ENCODE peak calls at places on chromosomes 6 and 20, in six cellular contexts. One of them, this sample, is unnamed.

GRCh38 chr6:76861403-76861802 is 601.9 kb downstream of the HTR1B start:
- DNase-seq in CD8-positive, alpha-beta T cell: no peak
- DNase-seq in CD4-positive, CD25-positive, alpha-beta regulatory T cell: no peak
- DNase-seq in heart right ventricle: no peak
- DNase-seq in cardiac muscle cell: peak
- DNase-seq in PC-9: no peak
- DNase-seq in this sample: no peak

GRCh38 chr20:57071283-57071701 is 195.1 kb downstream of the BMP7 start:
- DNase-seq in CD8-positive, alpha-beta T cell: no peak
- DNase-seq in CD4-positive, CD25-positive, alpha-beta regulatory T cell: no peak
- DNase-seq in heart right ventricle: no peak
- DNase-seq in cardiac muscle cell: no peak
- DNase-seq in PC-9: no peak
- DNase-seq in this sample: no peak

GRCh38 chr20:12112089-12112474 is 194.4 kb downstream of the BTBD3 start:
- DNase-seq in CD8-positive, alpha-beta T cell: no peak
- DNase-seq in CD4-positive, CD25-positive, alpha-beta regulatory T cell: no peak
- DNase-seq in heart right ventricle: no peak
- DNase-seq in cardiac muscle cell: no peak
- DNase-seq in PC-9: no peak
- DNase-seq in this sample: no peak

GRCh38 chr20:14553774-14554524 is 216.5 kb upstream of the FLRT3 start:
- DNase-seq in CD8-positive, alpha-beta T cell: no peak
- DNase-seq in CD4-positive, CD25-positive, alpha-beta regulatory T cell: no peak
- DNase-seq in heart right ventricle: no peak
- DNase-seq in cardiac muscle cell: peak
- DNase-seq in PC-9: no peak
- DNase-seq in this sample: no peak

GRCh38 chr6:160692369-160692959 is 9.6 kb upstream of the PLG start:
- DNase-seq in CD8-positive, alpha-beta T cell: no peak
- DNase-seq in CD4-positive, CD25-positive, alpha-beta regulatory T cell: no peak
- DNase-seq in heart right ventricle: no peak
- DNase-seq in cardiac muscle cell: no peak
- DNase-seq in PC-9: no peak
- DNase-seq in this sample: no peak

GRCh38 chr6:105402090-105402980 is 547 bp downstream of the PREP start:
- DNase-seq in CD8-positive, alpha-beta T cell: peak
- DNase-seq in CD4-positive, CD25-positive, alpha-beta regulatory T cell: peak
- DNase-seq in heart right ventricle: peak
- DNase-seq in cardiac muscle cell: peak
- DNase-seq in PC-9: no peak
- DNase-seq in this sample: no peak

GRCh38 chr6:51429042-51429712 is 610.5 kb downstream of the TFAP2B start:
- DNase-seq in CD8-positive, alpha-beta T cell: no peak
- DNase-seq in CD4-positive, CD25-positive, alpha-beta regulatory T cell: no peak
- DNase-seq in heart right ventricle: no peak
- DNase-seq in cardiac muscle cell: no peak
- DNase-seq in PC-9: no peak
- DNase-seq in this sample: no peak

GRCh38 chr20:20364747-20365558 is 3.0 kb upstream of the INSM1 start:
- DNase-seq in CD8-positive, alpha-beta T cell: no peak
- DNase-seq in CD4-positive, CD25-positive, alpha-beta regulatory T cell: no peak
- DNase-seq in heart right ventricle: no peak
- DNase-seq in cardiac muscle cell: no peak
- DNase-seq in PC-9: no peak
- DNase-seq in this sample: no peak

GRCh38 chr6:144548525-144548924 is 263.4 kb downstream of the UTRN start:
- DNase-seq in CD8-positive, alpha-beta T cell: no peak
- DNase-seq in CD4-positive, CD25-positive, alpha-beta regulatory T cell: no peak
- DNase-seq in heart right ventricle: no peak
- DNase-seq in cardiac muscle cell: no peak
- DNase-seq in PC-9: no peak
- DNase-seq in this sample: no peak

GRCh38 chr6:15330174-15330934 is 84.5 kb downstream of the JARID2 start:
- DNase-seq in CD8-positive, alpha-beta T cell: no peak
- DNase-seq in CD4-positive, CD25-positive, alpha-beta regulatory T cell: no peak
- DNase-seq in heart right ventricle: no peak
- DNase-seq in cardiac muscle cell: no peak
- DNase-seq in PC-9: no peak
- DNase-seq in this sample: no peak

GRCh38 chr20:45970646-45971424 is 1.2 kb downstream of the ZNF335 start:
- DNase-seq in CD8-positive, alpha-beta T cell: no peak
- DNase-seq in CD4-positive, CD25-positive, alpha-beta regulatory T cell: peak
- DNase-seq in heart right ventricle: peak
- DNase-seq in cardiac muscle cell: peak
- DNase-seq in PC-9: peak
- DNase-seq in this sample: no peak

GRCh38 chr6:4125933-4126864 is 9.2 kb downstream of the ECI2 start:
- DNase-seq in CD8-positive, alpha-beta T cell: no peak
- DNase-seq in CD4-positive, CD25-positive, alpha-beta regulatory T cell: no peak
- DNase-seq in heart right ventricle: no peak
- DNase-seq in cardiac muscle cell: peak
- DNase-seq in PC-9: peak
- DNase-seq in this sample: peak

GRCh38 chr20:62606551-62607201 is 35.6 kb upstream of the SLCO4A1 start:
- DNase-seq in CD8-positive, alpha-beta T cell: no peak
- DNase-seq in CD4-positive, CD25-positive, alpha-beta regulatory T cell: no peak
- DNase-seq in heart right ventricle: peak
- DNase-seq in cardiac muscle cell: peak
- DNase-seq in PC-9: no peak
- DNase-seq in this sample: no peak

GRCh38 chr6:118936304-118936703 is 1.3 kb upstream of the MCM9 start:
- DNase-seq in CD8-positive, alpha-beta T cell: no peak
- DNase-seq in CD4-positive, CD25-positive, alpha-beta regulatory T cell: no peak
- DNase-seq in heart right ventricle: no peak
- DNase-seq in cardiac muscle cell: no peak
- DNase-seq in PC-9: no peak
- DNase-seq in this sample: no peak

GRCh38 chr20:43744966-43745733 is 18.3 kb upstream of the GTSF1L start:
- DNase-seq in CD8-positive, alpha-beta T cell: no peak
- DNase-seq in CD4-positive, CD25-positive, alpha-beta regulatory T cell: no peak
- DNase-seq in heart right ventricle: no peak
- DNase-seq in cardiac muscle cell: peak
- DNase-seq in PC-9: no peak
- DNase-seq in this sample: no peak

GRCh38 chr6:1614767-1615650 is 5.3 kb downstream of the FOXC1 start:
- DNase-seq in CD8-positive, alpha-beta T cell: no peak
- DNase-seq in CD4-positive, CD25-positive, alpha-beta regulatory T cell: no peak
- DNase-seq in heart right ventricle: no peak
- DNase-seq in cardiac muscle cell: no peak
- DNase-seq in PC-9: no peak
- DNase-seq in this sample: no peak

GRCh38 chr6:166567107-166567506 is 19.4 kb downstream of the RAMACL start:
- DNase-seq in CD8-positive, alpha-beta T cell: no peak
- DNase-seq in CD4-positive, CD25-positive, alpha-beta regulatory T cell: no peak
- DNase-seq in heart right ventricle: no peak
- DNase-seq in cardiac muscle cell: peak
- DNase-seq in PC-9: no peak
- DNase-seq in this sample: peak

GRCh38 chr6:166351715-166352285 is 9.5 kb upstream of the SFT2D1 start:
- DNase-seq in CD8-positive, alpha-beta T cell: no peak
- DNase-seq in CD4-positive, CD25-positive, alpha-beta regulatory T cell: no peak
- DNase-seq in heart right ventricle: peak
- DNase-seq in cardiac muscle cell: peak
- DNase-seq in PC-9: no peak
- DNase-seq in this sample: no peak

GRCh38 chr6:80210618-80211017 is 104.1 kb downstream of the BCKDHB start:
- DNase-seq in CD8-positive, alpha-beta T cell: no peak
- DNase-seq in CD4-positive, CD25-positive, alpha-beta regulatory T cell: no peak
- DNase-seq in heart right ventricle: peak
- DNase-seq in cardiac muscle cell: peak
- DNase-seq in PC-9: no peak
- DNase-seq in this sample: no peak

GRCh38 chr6:19210849-19211590 is 626.1 kb upstream of the ID4 start:
- DNase-seq in CD8-positive, alpha-beta T cell: no peak
- DNase-seq in CD4-positive, CD25-positive, alpha-beta regulatory T cell: no peak
- DNase-seq in heart right ventricle: peak
- DNase-seq in cardiac muscle cell: peak
- DNase-seq in PC-9: no peak
- DNase-seq in this sample: no peak

GRCh38 chr6:4970739-4971395 is 33.0 kb downstream of the RPP40 start:
- DNase-seq in CD8-positive, alpha-beta T cell: no peak
- DNase-seq in CD4-positive, CD25-positive, alpha-beta regulatory T cell: no peak
- DNase-seq in heart right ventricle: no peak
- DNase-seq in cardiac muscle cell: no peak
- DNase-seq in PC-9: no peak
- DNase-seq in this sample: no peak

GRCh38 chr20:36093025-36093803 is 61.3 kb upstream of the EPB41L1 start:
- DNase-seq in CD8-positive, alpha-beta T cell: peak
- DNase-seq in CD4-positive, CD25-positive, alpha-beta regulatory T cell: peak
- DNase-seq in heart right ventricle: peak
- DNase-seq in cardiac muscle cell: peak
- DNase-seq in PC-9: peak
- DNase-seq in this sample: no peak

GRCh38 chr6:10412948-10413849 is 1.7 kb downstream of the TFAP2A start:
- DNase-seq in CD8-positive, alpha-beta T cell: no peak
- DNase-seq in CD4-positive, CD25-positive, alpha-beta regulatory T cell: no peak
- DNase-seq in heart right ventricle: no peak
- DNase-seq in cardiac muscle cell: no peak
- DNase-seq in PC-9: peak
- DNase-seq in this sample: no peak

GRCh38 chr6:13694562-13694961 is 17.1 kb downstream of the RANBP9 start:
- DNase-seq in CD8-positive, alpha-beta T cell: no peak
- DNase-seq in CD4-positive, CD25-positive, alpha-beta regulatory T cell: no peak
- DNase-seq in heart right ventricle: no peak
- DNase-seq in cardiac muscle cell: no peak
- DNase-seq in PC-9: no peak
- DNase-seq in this sample: no peak

GRCh38 chr20:62603021-62603906 is 39.0 kb upstream of the SLCO4A1 start:
- DNase-seq in CD8-positive, alpha-beta T cell: peak
- DNase-seq in CD4-positive, CD25-positive, alpha-beta regulatory T cell: peak
- DNase-seq in heart right ventricle: peak
- DNase-seq in cardiac muscle cell: peak
- DNase-seq in PC-9: peak
- DNase-seq in this sample: no peak

GRCh38 chr6:152118678-152119077 is 311.2 kb downstream of the ESR1 start:
- DNase-seq in CD8-positive, alpha-beta T cell: no peak
- DNase-seq in CD4-positive, CD25-positive, alpha-beta regulatory T cell: no peak
- DNase-seq in heart right ventricle: no peak
- DNase-seq in cardiac muscle cell: no peak
- DNase-seq in PC-9: no peak
- DNase-seq in this sample: no peak

GRCh38 chr20:60212695-60213094 is 254.5 kb downstream of the CDH26 start:
- DNase-seq in CD8-positive, alpha-beta T cell: no peak
- DNase-seq in CD4-positive, CD25-positive, alpha-beta regulatory T cell: no peak
- DNase-seq in heart right ventricle: no peak
- DNase-seq in cardiac muscle cell: no peak
- DNase-seq in PC-9: no peak
- DNase-seq in this sample: no peak

GRCh38 chr6:168377481-168377850 is 57.9 kb upstream of the DACT2 start:
- DNase-seq in CD8-positive, alpha-beta T cell: no peak
- DNase-seq in CD4-positive, CD25-positive, alpha-beta regulatory T cell: no peak
- DNase-seq in heart right ventricle: peak
- DNase-seq in cardiac muscle cell: peak
- DNase-seq in PC-9: no peak
- DNase-seq in this sample: no peak

GRCh38 chr20:55242853-55243252 is 762.5 kb downstream of the CBLN4 start:
- DNase-seq in CD8-positive, alpha-beta T cell: no peak
- DNase-seq in CD4-positive, CD25-positive, alpha-beta regulatory T cell: no peak
- DNase-seq in heart right ventricle: peak
- DNase-seq in cardiac muscle cell: no peak
- DNase-seq in PC-9: no peak
- DNase-seq in this sample: no peak

DNA sequence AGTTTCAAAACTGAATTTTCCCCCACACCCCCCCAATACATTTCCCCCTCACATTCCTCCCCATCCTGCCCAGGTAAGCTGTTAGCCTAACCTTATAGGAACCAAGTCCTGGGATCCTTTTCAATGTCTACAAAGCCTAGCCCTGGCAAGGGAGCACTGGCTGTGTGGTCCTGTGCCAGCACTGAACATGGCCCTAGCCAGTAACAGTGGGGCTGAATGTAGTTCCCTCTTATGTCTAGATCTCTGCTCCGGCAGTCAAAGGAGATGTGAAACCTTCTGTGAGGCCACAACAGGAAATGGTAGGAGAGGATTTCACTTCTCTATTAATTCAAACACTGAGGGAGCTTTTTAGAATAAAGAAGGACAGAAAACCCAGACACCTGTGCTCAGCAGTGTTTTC is 3.4 kb upstream of the HLA-DMB start:
- DNase-seq in CD8-positive, alpha-beta T cell: peak
- DNase-seq in CD4-positive, CD25-positive, alpha-beta regulatory T cell: peak
- DNase-seq in heart right ventricle: no peak
- DNase-seq in cardiac muscle cell: no peak
- DNase-seq in PC-9: no peak
- DNase-seq in this sample: no peak
- H3K4me3 ChIP-seq in CD8-positive, alpha-beta T cell: peak
- H3K4me3 ChIP-seq in CD4-positive, CD25-positive, alpha-beta regulatory T cell: peak
- H3K4me3 ChIP-seq in heart right ventricle: no peak
- H3K4me3 ChIP-seq in cardiac muscle cell: no peak
- H3K4me3 ChIP-seq in PC-9: no peak
- H3K4me3 ChIP-seq in this sample: no peak

GRCh38 chr6:169454872-169455204 is 201.2 kb upstream of the THBS2 start:
- DNase-seq in CD8-positive, alpha-beta T cell: no peak
- DNase-seq in CD4-positive, CD25-positive, alpha-beta regulatory T cell: no peak
- DNase-seq in heart right ventricle: no peak
- DNase-seq in cardiac muscle cell: no peak
- DNase-seq in PC-9: no peak
- DNase-seq in this sample: no peak

GRCh38 chr6:169452869-169453186 is 199.2 kb upstream of the THBS2 start:
- DNase-seq in CD8-positive, alpha-beta T cell: no peak
- DNase-seq in CD4-positive, CD25-positive, alpha-beta regulatory T cell: no peak
- DNase-seq in heart right ventricle: no peak
- DNase-seq in cardiac muscle cell: no peak
- DNase-seq in PC-9: no peak
- DNase-seq in this sample: no peak

GRCh38 chr6:169455470-169455869 is 201.8 kb upstream of the THBS2 start:
- DNase-seq in CD8-positive, alpha-beta T cell: no peak
- DNase-seq in CD4-positive, CD25-positive, alpha-beta regulatory T cell: no peak
- DNase-seq in heart right ventricle: no peak
- DNase-seq in cardiac muscle cell: no peak
- DNase-seq in PC-9: no peak
- DNase-seq in this sample: no peak

GRCh38 chr6:169453221-169453620 is 199.6 kb upstream of the THBS2 start:
- DNase-seq in CD8-positive, alpha-beta T cell: no peak
- DNase-seq in CD4-positive, CD25-positive, alpha-beta regulatory T cell: no peak
- DNase-seq in heart right ventricle: no peak
- DNase-seq in cardiac muscle cell: no peak
- DNase-seq in PC-9: no peak
- DNase-seq in this sample: no peak

GRCh38 chr6:169454204-169454871 is 200.7 kb upstream of the THBS2 start:
- DNase-seq in CD8-positive, alpha-beta T cell: no peak
- DNase-seq in CD4-positive, CD25-positive, alpha-beta regulatory T cell: no peak
- DNase-seq in heart right ventricle: no peak
- DNase-seq in cardiac muscle cell: peak
- DNase-seq in PC-9: no peak
- DNase-seq in this sample: peak
- H3K27ac ChIP-seq in CD8-positive, alpha-beta T cell: no peak
- H3K27ac ChIP-seq in CD4-positive, CD25-positive, alpha-beta regulatory T cell: no peak
- H3K27ac ChIP-seq in heart right ventricle: no peak
- H3K27ac ChIP-seq in cardiac muscle cell: peak
- H3K27ac ChIP-seq in PC-9: no peak
- H3K27ac ChIP-seq in this sample: peak

GRCh38 chr6:26576407-26576843 is 20.3 kb upstream of the ABT1 start:
- DNase-seq in CD8-positive, alpha-beta T cell: no peak
- DNase-seq in CD4-positive, CD25-positive, alpha-beta regulatory T cell: no peak
- DNase-seq in heart right ventricle: no peak
- DNase-seq in cardiac muscle cell: peak
- DNase-seq in PC-9: no peak
- DNase-seq in this sample: no peak
- H3K4me3 ChIP-seq in CD8-positive, alpha-beta T cell: no peak
- H3K4me3 ChIP-seq in CD4-positive, CD25-positive, alpha-beta regulatory T cell: no peak
- H3K4me3 ChIP-seq in heart right ventricle: no peak
- H3K4me3 ChIP-seq in cardiac muscle cell: peak
- H3K4me3 ChIP-seq in PC-9: peak
- H3K4me3 ChIP-seq in this sample: peak

GRCh38 chr6:46642928-46643751 is 9.5 kb downstream of the CYP39A1 start:
- DNase-seq in CD8-positive, alpha-beta T cell: no peak
- DNase-seq in CD4-positive, CD25-positive, alpha-beta regulatory T cell: no peak
- DNase-seq in heart right ventricle: no peak
- DNase-seq in cardiac muscle cell: no peak
- DNase-seq in PC-9: no peak
- DNase-seq in this sample: no peak
- H3K27ac ChIP-seq in CD8-positive, alpha-beta T cell: no peak
- H3K27ac ChIP-seq in CD4-positive, CD25-positive, alpha-beta regulatory T cell: no peak
- H3K27ac ChIP-seq in heart right ventricle: no peak
- H3K27ac ChIP-seq in cardiac muscle cell: no peak
- H3K27ac ChIP-seq in PC-9: peak
- H3K27ac ChIP-seq in this sample: no peak